ENCODE peak calls at places on chromosomes 6 and 20, in four cellular contexts. N, R, J and V are unnamed samples.

GRCh38 chr20:50153500-50154377 is at the start of gene PEDS1:
- DNase-seq in N (peak; percentile 90), R (peak; percentile 74), J (peak; percentile 70), V (peak; percentile 92)

GRCh38 chr20:24164360-24164759 is 175.8 kb upstream of the GGTLC1 start:
- DNase-seq in N (no peak), R (no peak), J (peak; percentile 32), V (peak; percentile 14)

GRCh38 chr20:20233041-20233514 is 134.8 kb upstream of the INSM1 start:
- DNase-seq in N (no peak), R (no peak), J (no peak), V (no peak)

GRCh38 chr20:57769756-57770155 is 59.9 kb upstream of the PMEPA1 start:
- DNase-seq in N (no peak), R (no peak), J (no peak), V (peak; percentile 18)

GRCh38 chr6:116530436-116530835 is 15.0 kb downstream of the TRAPPC3L start:
- DNase-seq in N (peak; percentile 79), R (no peak), J (no peak), V (no peak)

GRCh38 chr6:163529605-163530004 is 115.1 kb downstream of the QKI start:
- DNase-seq in N (peak; percentile 92), R (no peak), J (no peak), V (peak; percentile 77)

GRCh38 chr6:124255296-124255695 is 451.6 kb downstream of the NKAIN2 start:
- DNase-seq in N (no peak), R (no peak), J (no peak), V (no peak)

GRCh38 chr20:61127311-61128044 is 124.6 kb upstream of the CDH4 start:
- DNase-seq in N (peak; percentile 92), R (no peak), J (no peak), V (peak; percentile 17)

GRCh38 chr6:104574135-104574750 is 285.5 kb downstream of the HACE1 start:
- DNase-seq in N (no peak), R (no peak), J (no peak), V (no peak)

GRCh38 chr6:31652925-31653724 is 664 bp upstream of the BAG6 start:
- DNase-seq in N (no peak), R (peak; percentile 80), J (no peak), V (no peak)

GRCh38 chr6:14922306-14922705 is 323.6 kb upstream of the JARID2 start:
- DNase-seq in N (no peak), R (no peak), J (no peak), V (no peak)

GRCh38 chr6:55277628-55278003 is 49.7 kb upstream of the GFRAL start:
- DNase-seq in N (no peak), R (no peak), J (no peak), V (peak; percentile 7)

GRCh38 chr20:2295886-2296544 is at the start of gene TGM3:
- DNase-seq in N (no peak), R (no peak), J (no peak), V (no peak)

GRCh38 chr20:21622097-21622496 is 83.4 kb upstream of the PAX1 start:
- DNase-seq in N (no peak), R (no peak), J (no peak), V (no peak)

GRCh38 chr6:105345506-105345905 is 57.4 kb downstream of the PREP start:
- DNase-seq in N (no peak), R (no peak), J (no peak), V (no peak)

GRCh38 chr6:11434565-11435326 is 102.8 kb upstream of the TMEM170B start:
- DNase-seq in N (peak; percentile 94), R (no peak), J (no peak), V (peak; percentile 92)

GRCh38 chr6:130365166-130366010 is 429 bp upstream of the TMEM200A start:
- DNase-seq in N (peak; percentile 70), R (peak; percentile 17), J (peak; percentile 59), V (peak; percentile 50)